ENCODE peak calls at places on chromosomes 12 and 14, in five cellular contexts. E is tibial artery, V is right atrium auricular region, C is endothelial cell of umbilical vein, S is heart right ventricle. M is an unnamed sample. For H3K36me3, the result is how much of the 10 kb centered on the place peaks cover.

GRCh38 chr14:23093993-23094665 is 807 bp downstream of the ACIN1 start:
- DNase-seq in C (no peak), E (no peak), V (no peak), S (no peak), M (no peak)

GRCh38 chr12:113049976-113050742 is 6.4 kb upstream of the DTX1 start:
- DNase-seq in V (no peak), S (no peak), E (no peak), C (no peak), M (no peak)

GRCh38 chr14:105026033-105026785 is 5.3 kb upstream of the CDCA4 start:
- DNase-seq in S (no peak), E (no peak), V (no peak), C (peak), M (no peak)

GRCh38 chr12:15797818-15798217 is 8.6 kb upstream of the EPS8 start:
- DNase-seq in V (no peak), C (no peak), S (no peak), E (no peak), M (no peak)

GRCh38 chr12:9118161-9118560 is 2.4 kb upstream of the A2M start:
- DNase-seq in E (peak), C (peak), V (no peak), S (no peak), M (peak)

GRCh38 chr14:101193845-101194355 is 290.4 kb upstream of the RTL1 start:
- DNase-seq in S (no peak), E (no peak), C (no peak), V (no peak), M (peak)

GRCh38 chr14:92945959-92946846 is 23.3 kb downstream of the CHGA start:
- DNase-seq in S (peak), V (peak), C (peak), E (no peak), M (peak)

GRCh38 chr12:119204137-119204536 is 25.4 kb downstream of the HSPB8 start:
- DNase-seq in E (no peak), S (peak), V (peak), C (no peak), M (no peak)

GRCh38 chr12:118219772-118220171 is 83.8 kb downstream of the PEBP1 start:
- DNase-seq in E (no peak), V (no peak), C (no peak), S (no peak), M (no peak)

GRCh38 chr14:85087201-85087600 is 442.7 kb upstream of the FLRT2 start:
- DNase-seq in C (no peak), V (no peak), E (no peak), S (no peak), M (no peak)

GRCh38 chr12:66829660-66830325 is 150.9 kb upstream of the GRIP1 start:
- DNase-seq in S (no peak), V (no peak), C (no peak), E (no peak), M (no peak)

GRCh38 chr12:51926064-51926632 is 18.8 kb downstream of the ACVRL1 start:
- DNase-seq in C (peak), S (no peak), E (peak), V (no peak), M (peak)

GRCh38 chr12:126663304-126664094 is 1598.3 kb downstream of the AACS start:
- DNase-seq in E (no peak), V (no peak), S (no peak), C (no peak), M (no peak)

GRCh38 chr14:59482471-59483331 is 1.5 kb downstream of the L3HYPDH start:
- DNase-seq in C (peak), E (no peak), V (no peak), S (peak), M (peak)

DNA sequence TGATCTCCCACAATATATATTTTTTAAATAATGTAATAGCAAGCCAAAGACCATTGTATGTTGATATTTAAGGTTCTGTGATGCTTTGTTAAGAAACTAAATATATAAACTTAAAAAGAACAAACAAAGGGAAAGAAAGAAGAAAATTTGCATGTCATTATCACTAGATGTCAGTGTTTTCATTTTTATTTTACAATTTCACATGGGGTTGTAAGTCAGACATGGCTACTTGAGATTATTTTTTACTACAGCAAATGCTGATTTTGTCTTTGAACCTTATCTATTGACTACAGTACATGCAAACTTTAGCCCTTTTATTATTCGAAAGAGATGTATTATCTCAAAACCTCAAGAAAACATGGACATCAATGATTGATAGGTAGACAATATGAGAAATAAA is 36.1 kb downstream of the SLCO1C1 start:
- DNase-seq in E (no peak), S (no peak), V (no peak), C (no peak), M (no peak)
- H3K36me3 ChIP-seq in E (under half), S (under half), V (under half), C (under half), M (under half)

DNA sequence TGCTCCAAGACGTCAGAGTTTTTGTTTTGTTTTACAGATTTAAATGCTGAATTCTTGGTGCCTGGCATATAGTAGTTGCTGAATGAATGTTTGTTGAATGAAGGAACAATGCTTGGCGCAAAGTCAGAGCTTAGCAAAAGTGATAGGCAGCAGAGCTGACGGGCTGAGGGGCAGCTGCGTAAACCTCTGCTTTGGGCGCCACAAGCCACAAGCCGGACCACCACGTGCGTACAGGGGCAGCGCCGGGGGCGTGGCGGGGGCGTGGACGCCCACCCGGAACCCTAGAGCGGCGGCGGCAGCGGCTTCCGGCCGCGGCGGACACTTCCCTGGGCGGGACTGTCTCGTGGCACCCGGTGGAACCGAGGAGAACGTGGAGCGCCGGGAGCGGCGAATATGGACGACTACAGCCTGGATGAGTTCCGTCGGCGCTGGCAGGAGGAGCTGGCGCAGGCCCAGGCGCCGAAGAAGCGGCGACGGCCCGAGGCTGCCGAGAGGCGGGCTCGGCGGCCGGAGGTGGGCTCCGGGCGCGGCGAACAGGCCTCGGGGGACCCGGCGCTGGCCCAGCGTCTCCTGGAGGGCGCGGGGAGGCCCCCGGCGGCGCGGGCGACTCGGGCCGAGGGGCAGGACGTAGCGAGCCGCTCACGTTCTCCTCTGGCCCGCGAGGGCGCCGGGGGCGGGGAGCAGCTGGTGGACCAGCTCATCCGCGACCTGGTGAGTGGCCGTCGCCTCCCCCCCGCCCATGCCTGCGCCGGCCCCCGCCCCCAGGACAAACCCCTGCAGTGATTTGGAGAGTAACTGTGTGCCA is at the start of gene FBXW8:
- DNase-seq in S (peak), C (peak), E (peak), V (peak), M (peak)
- H3K27ac ChIP-seq in S (peak), C (peak), E (peak), V (peak), M (peak)

GRCh38 chr12:131785763-131786330 is 42.3 kb upstream of the MMP17 start:
- DNase-seq in S (no peak), C (no peak), E (no peak), V (no peak), M (no peak)

GRCh38 chr12:131787143-131787660 is 41.0 kb upstream of the MMP17 start:
- DNase-seq in E (no peak), S (no peak), C (no peak), V (no peak), M (no peak)

GRCh38 chr12:131786331-131786730 is 41.9 kb upstream of the MMP17 start:
- DNase-seq in S (no peak), V (no peak), C (no peak), E (no peak), M (no peak)

GRCh38 chr12:131788070-131788469 is 40.1 kb upstream of the MMP17 start:
- DNase-seq in S (no peak), V (no peak), E (no peak), C (no peak), M (no peak)

DNA sequence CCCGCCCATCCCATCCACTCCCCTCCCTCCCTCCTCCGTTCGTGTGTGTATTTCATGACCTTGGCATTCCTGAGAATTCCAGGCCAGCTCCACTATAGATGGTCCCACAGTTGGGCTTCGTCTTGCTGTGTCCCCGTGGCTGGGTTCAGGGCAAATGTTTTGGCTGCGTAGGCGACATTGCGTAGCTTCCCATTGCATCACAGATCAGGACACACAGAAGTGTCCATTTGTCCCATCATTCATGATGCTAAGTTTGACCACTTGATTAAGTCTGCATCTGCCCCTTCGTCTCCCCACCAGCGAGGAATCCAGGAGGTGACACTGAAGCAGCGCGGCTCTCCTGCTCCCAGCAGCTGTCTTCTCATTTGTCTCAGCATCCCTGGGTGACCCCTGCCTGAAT is 38.6 kb upstream of the MMP17 start:
- DNase-seq in E (no peak), C (no peak), V (no peak), S (no peak), M (peak)
- H3K36me3 ChIP-seq in E (half or more), C (under half), V (half or more), S (under half), M (under half)

DNA sequence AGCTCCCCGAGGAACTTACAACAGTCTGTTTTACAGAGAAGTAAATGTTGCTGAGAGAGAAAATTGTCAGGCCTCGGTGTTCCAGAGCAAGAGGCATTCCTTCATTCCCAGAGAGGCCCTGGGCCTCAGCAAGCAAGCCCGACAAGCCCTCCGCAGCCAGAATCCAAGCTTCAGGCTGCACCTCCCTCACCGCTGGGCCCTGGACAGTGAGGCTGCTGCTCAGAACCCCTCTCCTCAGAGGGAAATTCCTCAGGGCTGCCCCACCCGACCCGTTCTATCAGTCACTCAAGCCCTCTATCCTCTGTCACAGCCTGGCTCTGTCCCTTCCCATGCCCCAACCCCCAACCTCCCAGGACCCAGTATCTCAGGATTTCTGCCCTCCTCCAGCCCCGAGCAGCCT is 56.3 kb downstream of the ZFP36L1 start:
- DNase-seq in C (no peak), E (no peak), S (no peak), V (no peak), M (no peak)
- H3K27ac ChIP-seq in C (no peak), E (peak), S (peak), V (peak), M (peak)

GRCh38 chr12:105164068-105164467 is 56.5 kb downstream of the WASHC4 start:
- DNase-seq in S (no peak), C (no peak), V (no peak), E (no peak), M (no peak)
- H3K36me3 ChIP-seq in S (half or more), C (under half), V (half or more), E (half or more), M (under half)

GRCh38 chr12:122204829-122205589 is 1.5 kb downstream of the B3GNT4 start:
- DNase-seq in V (no peak), C (no peak), S (no peak), E (peak), M (no peak)

GRCh38 chr12:122203301-122203967 is at the start of gene B3GNT4:
- DNase-seq in V (no peak), C (peak), E (peak), S (peak), M (no peak)

GRCh38 chr12:122205590-122205925 is 2.0 kb downstream of the B3GNT4 start:
- DNase-seq in E (peak), C (no peak), V (no peak), S (no peak), M (no peak)

GRCh38 chr12:122206111-122206881 is 2.8 kb downstream of the B3GNT4 start:
- DNase-seq in S (no peak), V (no peak), C (no peak), E (peak), M (peak)

GRCh38 chr12:122203968-122204828 is 689 bp downstream of the B3GNT4 start:
- DNase-seq in S (no peak), C (no peak), V (no peak), E (peak), M (peak)
- H3K27ac ChIP-seq in S (no peak), C (no peak), V (no peak), E (no peak), M (no peak)

DNA sequence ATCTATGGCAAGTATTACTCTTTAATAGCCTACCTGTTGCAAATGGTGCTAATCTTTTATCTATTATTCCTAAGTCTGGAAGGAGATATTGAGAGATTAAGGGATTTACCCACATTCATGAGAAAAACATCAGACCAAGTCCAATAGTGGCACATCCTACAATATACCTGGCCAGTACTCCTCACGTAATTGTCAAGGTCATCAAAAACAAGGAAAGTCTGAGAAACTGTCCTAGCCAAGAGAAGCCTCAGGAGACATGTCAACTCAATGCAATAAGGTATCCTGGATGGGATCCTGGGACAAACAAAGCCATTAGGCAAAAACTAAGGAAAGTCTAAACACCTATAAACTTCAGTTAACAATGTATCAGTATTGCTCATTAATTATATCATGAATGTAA is 12.5 kb downstream of the NR2C1 start:
- DNase-seq in V (no peak), C (no peak), E (no peak), S (no peak), M (no peak)
- H3K36me3 ChIP-seq in V (half or more), C (under half), E (half or more), S (half or more), M (under half)